ENCODE peak calls at places on chromosomes 12 and 14, in nine cellular contexts. M, C, J, T, V, O, H, A and P are unnamed samples.

GRCh38 chr14:28744126-28744525 is 22.5 kb upstream of the FOXG1 start:
- DNase-seq in M (no peak), C (no peak), J (no peak), T (peak), V (no peak), O (no peak), H (no peak), A (no peak), P (no peak)

GRCh38 chr12:24881227-24881626 is 67.7 kb downstream of the BCAT1 start:
- DNase-seq in M (no peak), C (no peak), J (no peak), T (no peak), V (no peak), O (no peak), H (no peak), A (peak), P (no peak)

GRCh38 chr12:98431089-98431488 is 84.3 kb upstream of the TMPO start:
- DNase-seq in M (no peak), C (no peak), J (no peak), T (no peak), V (no peak), O (no peak), H (no peak), A (no peak), P (no peak)

GRCh38 chr12:55068416-55069010 is 48.7 kb downstream of the NEUROD4 start:
- DNase-seq in M (no peak), C (peak), J (no peak), T (peak), V (no peak), O (no peak), H (no peak), A (no peak), P (peak)

GRCh38 chr14:44657688-44658388 is 150.8 kb upstream of the FSCB start:
- DNase-seq in M (no peak), C (peak), J (no peak), T (no peak), V (no peak), O (no peak), H (no peak), A (peak), P (no peak)

GRCh38 chr12:65895759-65896656 is 71.7 kb downstream of the HMGA2 start:
- DNase-seq in M (no peak), C (peak), J (no peak), T (no peak), V (no peak), O (no peak), H (no peak), A (no peak), P (no peak)

GRCh38 chr12:49950310-49951251 is at the start of gene AQP2:
- DNase-seq in M (no peak), C (no peak), J (no peak), T (no peak), V (no peak), O (no peak), H (no peak), A (no peak), P (no peak)

GRCh38 chr12:102249073-102249854 is 51.6 kb upstream of the PMCH start:
- DNase-seq in M (no peak), C (peak), J (no peak), T (peak), V (no peak), O (no peak), H (no peak), A (no peak), P (no peak)

GRCh38 chr12:54159140-54159539 is 29.6 kb downstream of the SMUG1 start:
- DNase-seq in M (no peak), C (no peak), J (no peak), T (no peak), V (no peak), O (no peak), H (no peak), A (no peak), P (peak)

GRCh38 chr12:89345376-89345775 is 6.9 kb downstream of the DUSP6 start:
- DNase-seq in M (no peak), C (no peak), J (no peak), T (no peak), V (no peak), O (no peak), H (no peak), A (no peak), P (no peak)

GRCh38 chr14:100860556-100861187 is 34.8 kb downstream of the MEG3 start:
- DNase-seq in M (no peak), C (no peak), J (peak), T (no peak), V (peak), O (no peak), H (no peak), A (no peak), P (no peak)

GRCh38 chr12:23950775-23951391 is 1.4 kb upstream of the SOX5 start:
- DNase-seq in M (peak), C (no peak), J (no peak), T (peak), V (no peak), O (no peak), H (no peak), A (no peak), P (no peak)

DNA sequence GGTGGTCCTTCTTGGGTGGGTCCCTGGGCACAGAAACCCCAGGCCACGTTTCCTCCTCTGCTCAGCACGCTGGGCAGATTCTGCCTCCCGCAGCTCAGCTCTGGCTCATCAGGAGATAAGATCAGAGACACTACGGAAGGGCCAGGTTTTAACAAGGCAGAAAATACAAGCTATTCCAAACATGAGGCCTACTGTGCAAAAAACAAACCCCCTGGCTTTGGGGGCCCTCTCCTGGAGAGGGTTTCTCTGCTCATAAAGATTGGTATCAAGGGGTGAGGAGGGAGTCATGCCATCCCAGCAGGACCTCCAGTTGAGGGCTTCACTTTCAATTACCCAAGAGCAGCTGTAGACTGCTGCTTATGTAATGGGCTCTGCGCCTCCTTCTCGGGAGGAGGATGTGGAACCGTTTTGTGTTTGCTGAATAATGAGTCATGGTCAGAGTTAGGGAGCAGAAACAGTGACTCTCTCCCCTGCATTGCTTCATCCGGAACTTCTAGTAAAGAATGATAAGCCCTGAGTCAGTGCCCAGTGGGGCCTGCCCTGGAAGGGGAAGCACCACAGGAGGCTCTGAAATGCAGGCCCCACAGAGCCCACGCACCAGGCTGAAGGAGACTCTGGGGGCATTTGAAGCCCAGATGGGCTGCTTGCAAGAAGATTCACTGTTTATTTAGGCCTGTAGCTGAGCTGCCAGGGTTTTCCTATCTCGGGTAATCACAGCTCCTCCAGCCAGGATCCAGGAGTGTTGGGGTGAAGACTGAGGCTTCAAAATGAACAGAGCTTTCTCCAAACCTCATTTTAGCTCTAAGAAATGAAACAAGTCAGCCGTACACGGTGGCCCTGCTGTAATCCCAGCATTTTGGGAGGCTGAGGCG is 79.3 kb downstream of the SSPN start:
- DNase-seq in M (peak), C (peak), J (peak), T (peak), V (peak), O (peak), H (peak), A (peak), P (peak)
- TF ChIP-seq CTCF in M (no peak), C (peak), J (no peak), T (peak), V (no peak), O (no peak), H (no peak), A (peak), P (no peak)

DNA sequence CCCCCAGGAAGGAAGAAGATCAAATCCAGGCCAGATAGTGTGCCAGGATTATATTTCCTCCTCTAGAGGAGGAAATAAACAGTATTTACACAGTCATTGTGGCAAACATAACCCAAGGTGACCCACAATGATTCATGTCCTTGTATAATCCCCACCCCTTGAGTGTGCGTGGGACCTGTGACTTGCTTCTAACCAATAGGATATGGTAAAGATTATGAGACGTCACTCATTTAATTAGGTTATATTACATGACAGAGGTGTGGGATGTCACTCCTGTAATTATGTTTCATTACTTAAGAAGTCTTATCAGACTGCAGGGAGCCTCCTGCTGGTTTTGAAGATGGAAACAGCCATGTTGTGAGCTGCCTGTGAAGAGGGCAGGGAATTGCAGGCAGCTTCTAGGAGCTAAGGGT is 12.2 kb upstream of the CATSPERB start:
- DNase-seq in M (no peak), C (peak), J (no peak), T (peak), V (no peak), O (peak), H (no peak), A (no peak), P (no peak)
- TF ChIP-seq CTCF in M (no peak), C (no peak), J (no peak), T (no peak), V (no peak), O (peak), H (no peak), A (no peak), P (no peak)

GRCh38 chr12:4763549-4763948 is 43.3 kb downstream of the GALNT8 start:
- DNase-seq in M (peak), C (peak), J (no peak), T (no peak), V (no peak), O (peak), H (no peak), A (no peak), P (no peak)
- TF ChIP-seq CTCF in M (no peak), C (peak), J (no peak), T (peak), V (no peak), O (peak), H (no peak), A (peak), P (no peak)

GRCh38 chr12:111335811-111336210 is 33.1 kb downstream of the PHETA1 start:
- DNase-seq in M (no peak), C (no peak), J (no peak), T (no peak), V (no peak), O (no peak), H (no peak), A (no peak), P (no peak)

GRCh38 chr12:111327474-111327873 is 41.4 kb downstream of the PHETA1 start:
- DNase-seq in M (no peak), C (no peak), J (no peak), T (no peak), V (no peak), O (no peak), H (no peak), A (no peak), P (no peak)

GRCh38 chr12:111334393-111334915 is 34.4 kb downstream of the PHETA1 start:
- DNase-seq in M (no peak), C (no peak), J (no peak), T (no peak), V (no peak), O (no peak), H (no peak), A (no peak), P (no peak)

GRCh38 chr12:111328138-111328537 is 40.8 kb downstream of the PHETA1 start:
- DNase-seq in M (no peak), C (no peak), J (no peak), T (no peak), V (no peak), O (no peak), H (no peak), A (no peak), P (no peak)

DNA sequence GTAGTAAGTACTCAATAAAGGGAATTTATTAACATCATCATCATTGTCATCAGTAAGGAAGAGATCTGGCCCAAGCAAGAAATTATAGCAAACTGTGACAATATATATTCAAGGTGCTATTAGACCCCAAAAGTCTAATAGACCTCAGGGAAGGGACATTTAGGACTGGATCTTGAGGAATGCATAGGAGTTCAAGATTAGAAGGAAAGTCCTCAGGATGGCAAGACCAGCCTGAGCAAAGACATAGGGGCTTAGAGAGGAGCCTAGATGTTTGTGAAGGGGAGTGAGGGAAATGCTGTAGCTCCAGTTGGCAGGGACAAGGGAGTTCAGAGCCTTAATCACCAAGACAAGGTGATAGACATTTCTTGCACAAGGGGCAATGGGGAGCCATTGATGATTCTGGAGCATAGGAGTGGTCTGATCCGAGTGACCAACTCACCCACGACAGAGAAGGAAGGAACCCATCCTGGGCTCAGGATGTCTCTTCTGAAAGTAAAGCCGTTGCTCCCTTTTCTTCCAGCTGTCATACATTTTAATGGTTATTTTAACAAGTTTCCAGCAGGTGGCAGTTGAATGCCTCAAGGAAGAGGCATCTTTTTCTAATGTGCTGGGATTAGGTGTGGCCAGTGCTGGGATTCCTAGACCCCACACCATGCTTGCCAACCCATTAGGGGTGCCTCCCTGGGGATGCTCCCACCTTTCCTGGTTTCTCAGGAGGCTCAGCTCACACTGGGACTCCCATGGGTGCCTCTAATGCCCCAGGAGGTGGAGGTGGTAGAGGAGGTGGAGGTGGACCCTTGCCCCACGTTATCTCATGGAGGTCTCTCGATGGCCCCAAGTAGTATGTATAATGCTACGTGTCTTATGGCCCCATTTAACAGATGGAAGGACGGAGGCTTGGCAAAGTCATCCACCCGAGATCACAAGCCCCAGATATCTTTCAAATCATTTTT is 37.8 kb downstream of the PHETA1 start:
- DNase-seq in M (no peak), C (peak), J (no peak), T (no peak), V (no peak), O (no peak), H (no peak), A (peak), P (peak)
- TF ChIP-seq CTCF in M (peak), C (peak), J (peak), T (peak), V (peak), O (peak), H (peak), A (peak), P (peak)

DNA sequence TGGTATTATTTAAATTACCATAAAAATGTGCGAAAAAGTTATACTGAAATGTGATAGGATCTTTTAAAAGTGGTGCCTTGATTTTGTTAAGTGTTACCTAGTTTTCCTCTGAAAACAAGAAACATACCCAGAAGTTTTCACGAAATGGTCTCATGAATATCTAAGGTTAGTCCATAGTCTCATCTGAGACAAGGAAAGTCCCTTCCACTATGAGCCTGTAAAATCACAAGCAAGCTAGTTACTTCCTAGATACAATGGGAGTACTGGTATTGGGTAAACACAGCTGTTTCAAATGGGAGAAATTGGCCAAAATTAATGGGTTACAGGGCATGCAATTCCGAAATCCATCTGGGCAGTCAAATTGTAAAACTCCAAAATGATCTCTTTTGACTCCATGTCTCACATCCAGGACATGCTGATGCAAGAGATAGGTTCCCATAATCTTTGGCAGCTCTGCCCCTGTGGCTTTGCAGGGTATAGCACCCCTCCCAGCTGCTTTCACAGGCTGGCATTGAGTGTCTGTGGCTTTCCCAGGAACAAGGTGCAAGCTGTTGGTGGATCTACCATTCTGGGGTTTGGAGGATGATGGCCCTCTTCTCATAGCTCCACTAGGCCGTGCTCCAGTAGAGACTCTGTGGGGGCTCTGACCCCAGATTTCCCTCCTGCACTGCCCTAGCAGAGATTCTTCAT is 271.4 kb downstream of the NAV3 start:
- DNase-seq in M (no peak), C (peak), J (no peak), T (no peak), V (no peak), O (no peak), H (no peak), A (no peak), P (no peak)
- TF ChIP-seq CTCF in M (no peak), C (no peak), J (no peak), T (peak), V (no peak), O (no peak), H (no peak), A (no peak), P (no peak)

GRCh38 chr12:67222302-67222701 is 46.9 kb upstream of the CAND1 start:
- DNase-seq in M (no peak), C (peak), J (no peak), T (no peak), V (no peak), O (no peak), H (no peak), A (no peak), P (no peak)
- TF ChIP-seq CTCF in M (no peak), C (peak), J (peak), T (peak), V (peak), O (peak), H (peak), A (peak), P (no peak)

DNA sequence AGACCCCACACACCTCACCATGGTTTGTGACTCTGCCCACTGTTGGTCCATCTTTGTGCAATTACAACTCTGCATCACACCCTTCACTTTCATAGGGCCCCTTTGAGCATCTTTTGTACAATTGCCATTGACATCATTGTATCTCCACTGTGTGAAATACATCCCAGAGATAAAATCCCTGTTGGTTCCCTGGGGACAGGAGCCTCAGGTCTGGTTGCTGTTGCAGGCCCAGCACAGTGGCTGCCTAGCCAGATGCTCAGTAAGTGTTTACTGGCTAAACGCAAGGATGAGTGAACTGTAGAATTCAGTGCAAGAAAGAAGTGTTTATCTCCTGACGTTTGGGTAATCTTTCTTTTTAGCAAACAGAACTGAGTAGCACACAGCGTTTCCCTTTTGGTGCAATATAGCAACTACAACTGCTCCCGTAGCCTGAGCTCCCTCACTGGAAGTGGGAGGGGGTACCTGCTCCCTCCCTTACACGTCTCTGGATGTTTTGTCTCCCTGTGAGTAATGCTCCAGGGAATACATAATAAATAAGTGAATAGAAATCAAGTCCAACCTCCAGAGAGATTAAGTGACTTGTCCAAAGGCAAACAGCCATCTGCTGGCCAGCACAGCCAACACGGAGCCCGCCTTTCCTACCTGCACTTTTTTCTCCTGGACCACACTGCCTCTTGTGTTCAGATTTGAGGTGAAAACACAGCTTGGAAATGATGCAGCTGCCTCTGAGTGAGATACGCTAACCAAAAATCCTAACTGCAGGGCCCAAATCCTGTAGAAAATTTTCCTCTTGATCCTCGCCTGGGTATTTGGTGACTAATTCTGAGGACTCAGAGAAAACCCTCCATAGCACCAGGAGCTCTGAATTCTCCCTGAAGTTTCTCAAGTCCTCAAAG is 27.4 kb downstream of the GALNT16 start:
- DNase-seq in M (no peak), C (peak), J (no peak), T (no peak), V (no peak), O (no peak), H (no peak), A (no peak), P (no peak)
- TF ChIP-seq CTCF in M (no peak), C (no peak), J (no peak), T (peak), V (no peak), O (no peak), H (no peak), A (no peak), P (no peak)

GRCh38 chr12:127024791-127025190 is 1242.2 kb upstream of the TMEM132C start:
- DNase-seq in M (no peak), C (no peak), J (no peak), T (no peak), V (no peak), O (no peak), H (no peak), A (no peak), P (no peak)

DNA sequence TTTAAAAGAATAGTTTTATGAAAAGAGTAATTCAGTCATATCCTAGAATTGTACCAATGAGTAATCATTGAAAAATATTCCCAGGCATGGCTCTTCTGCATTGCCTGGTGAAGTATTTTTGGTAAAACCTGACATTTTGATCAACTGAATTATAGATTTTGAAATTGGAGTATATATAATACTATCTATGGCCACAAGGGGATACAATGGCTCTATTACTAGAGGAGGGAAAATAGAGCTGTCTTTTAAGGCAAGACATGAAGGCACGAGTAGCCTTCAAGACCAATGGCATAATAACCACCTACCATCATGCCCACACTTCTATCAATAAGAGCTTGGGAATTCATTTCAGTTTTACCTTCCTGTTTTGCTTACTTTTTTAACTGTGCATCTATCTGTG is 1241.4 kb upstream of the TMEM132C start:
- DNase-seq in M (no peak), C (peak), J (no peak), T (no peak), V (no peak), O (no peak), H (no peak), A (no peak), P (no peak)
- TF ChIP-seq CTCF in M (no peak), C (no peak), J (no peak), T (peak), V (no peak), O (no peak), H (no peak), A (peak), P (no peak)

GRCh38 chr14:64801800-64802199 is 77.9 kb downstream of the SPTB start:
- DNase-seq in M (no peak), C (peak), J (no peak), T (no peak), V (no peak), O (no peak), H (no peak), A (no peak), P (peak)
- TF ChIP-seq CTCF in M (peak), C (peak), J (peak), T (peak), V (peak), O (no peak), H (peak), A (peak), P (peak)